ENCODE peak calls at places on chromosome 1, in nine cellular contexts. T, L, U, W, H, C, E, P and Z are unnamed samples.

GRCh38 chr1:3608154-3608553 is 3.2 kb downstream of the MEGF6 start:
- DNase-seq in T (no peak), L (no peak), U (no peak), W (no peak), H (no peak), C (no peak), E (no peak), P (no peak), Z (no peak)

GRCh38 chr1:65297686-65298085 is 11.7 kb upstream of the DNAJC6 start:
- DNase-seq in T (no peak), L (no peak), U (no peak), W (no peak), H (no peak), C (no peak), E (no peak), P (no peak), Z (no peak)

GRCh38 chr1:202622388-202622787 is 87.9 kb downstream of the SYT2 start:
- DNase-seq in T (no peak), L (no peak), U (no peak), W (no peak), H (no peak), C (no peak), E (no peak), P (no peak), Z (no peak)

GRCh38 chr1:75696000-75696399 is 28.5 kb upstream of the ACADM start:
- DNase-seq in T (no peak), L (no peak), U (no peak), W (no peak), H (no peak), C (no peak), E (no peak), P (no peak), Z (no peak)

GRCh38 chr1:119268879-119269278 is 99.7 kb upstream of the HAO2 start:
- DNase-seq in T (no peak), L (no peak), U (no peak), W (no peak), H (no peak), C (no peak), E (no peak), P (no peak), Z (no peak)

GRCh38 chr1:218374972-218375371 is 29.8 kb downstream of the TGFB2 start:
- DNase-seq in T (no peak), L (no peak), U (no peak), W (no peak), H (no peak), C (no peak), E (peak; percentile 39), P (no peak), Z (no peak)

GRCh38 chr1:225915538-225915991 is 8.5 kb downstream of the PYCR2 start:
- DNase-seq in T (peak; percentile 86), L (peak; percentile 84), U (no peak), W (no peak), H (no peak), C (no peak), E (no peak), P (no peak), Z (no peak)

GRCh38 chr1:246677842-246678241 is 46.4 kb upstream of the SCCPDH start:
- DNase-seq in T (no peak), L (no peak), U (no peak), W (no peak), H (no peak), C (no peak), E (no peak), P (no peak), Z (no peak)

GRCh38 chr1:216183427-216183826 is 239.8 kb downstream of the USH2A start:
- DNase-seq in T (peak; percentile 82), L (peak; percentile 99), U (no peak), W (no peak), H (no peak), C (no peak), E (no peak), P (no peak), Z (no peak)

GRCh38 chr1:244778356-244778755 is 57.1 kb upstream of the COX20 start:
- DNase-seq in T (no peak), L (no peak), U (no peak), W (no peak), H (no peak), C (no peak), E (peak; percentile 75), P (no peak), Z (no peak)

GRCh38 chr1:221723918-221724263 is 18.0 kb downstream of the DUSP10 start:
- DNase-seq in T (no peak), L (no peak), U (no peak), W (no peak), H (no peak), C (no peak), E (no peak), P (no peak), Z (no peak)

GRCh38 chr1:229114781-229115417 is 156.0 kb upstream of the RAB4A start:
- DNase-seq in T (no peak), L (peak; percentile 73), U (no peak), W (no peak), H (no peak), C (no peak), E (peak; percentile 78), P (no peak), Z (no peak)

GRCh38 chr1:155591770-155592169 is 18.2 kb upstream of the MSTO1 start:
- DNase-seq in T (peak; percentile 72), L (peak; percentile 93), U (no peak), W (no peak), H (peak; percentile 41), C (no peak), E (peak; percentile 68), P (no peak), Z (no peak)

GRCh38 chr1:109370712-109371270 is 26.9 kb downstream of the SORT1 start:
- DNase-seq in T (no peak), L (no peak), U (no peak), W (no peak), H (no peak), C (no peak), E (peak; percentile 97), P (no peak), Z (no peak)

GRCh38 chr1:39110882-39111281 is 84.7 kb downstream of the NDUFS5 start:
- DNase-seq in T (no peak), L (no peak), U (no peak), W (no peak), H (no peak), C (no peak), E (peak; percentile 75), P (no peak), Z (no peak)

GRCh38 chr1:177526201-177526600 is 355.4 kb downstream of the BRINP2 start:
- DNase-seq in T (no peak), L (no peak), U (no peak), W (no peak), H (no peak), C (no peak), E (no peak), P (no peak), Z (no peak)

GRCh38 chr1:234734864-234735263 is 124.9 kb upstream of the IRF2BP2 start:
- DNase-seq in T (no peak), L (no peak), U (peak; percentile 59), W (no peak), H (no peak), C (no peak), E (no peak), P (no peak), Z (no peak)

GRCh38 chr1:209191242-209191626 is 392.3 kb upstream of the CAMK1G start:
- DNase-seq in T (no peak), L (no peak), U (no peak), W (no peak), H (no peak), C (no peak), E (no peak), P (no peak), Z (no peak)

GRCh38 chr1:169634145-169634544 is 4.2 kb upstream of the SELP start:
- DNase-seq in T (no peak), L (no peak), U (no peak), W (no peak), H (no peak), C (no peak), E (no peak), P (no peak), Z (no peak)

GRCh38 chr1:59393211-59394180 is 96.6 kb downstream of the FGGY start:
- DNase-seq in T (peak; percentile 90), L (peak; percentile 96), U (peak; percentile 89), W (no peak), H (no peak), C (no peak), E (peak; percentile 92), P (no peak), Z (no peak)

GRCh38 chr1:62493656-62494055 is 56.8 kb downstream of the USP1 start:
- DNase-seq in T (no peak), L (no peak), U (no peak), W (no peak), H (no peak), C (no peak), E (no peak), P (no peak), Z (no peak)

GRCh38 chr1:195981448-195982139 is 626.6 kb downstream of the KCNT2 start:
- DNase-seq in T (no peak), L (no peak), U (no peak), W (no peak), H (no peak), C (no peak), E (peak; percentile 51), P (no peak), Z (no peak)

GRCh38 chr1:224498574-224499170 is 64.1 kb upstream of the WDR26 start:
- DNase-seq in T (no peak), L (peak; percentile 59), U (no peak), W (no peak), H (no peak), C (no peak), E (peak; percentile 93), P (no peak), Z (no peak)

GRCh38 chr1:16013220-16013907 is 4.5 kb downstream of the HSPB7 start:
- DNase-seq in T (peak; percentile 70), L (no peak), U (peak; percentile 91), W (peak; percentile 66), H (no peak), C (peak; percentile 35), E (peak; percentile 74), P (peak; percentile 55), Z (no peak)

GRCh38 chr1:182845379-182845778 is 6.2 kb downstream of the DHX9 start:
- DNase-seq in T (no peak), L (no peak), U (no peak), W (no peak), H (no peak), C (no peak), E (no peak), P (no peak), Z (no peak)

GRCh38 chr1:202553560-202554038 is 156.7 kb downstream of the SYT2 start:
- DNase-seq in T (no peak), L (no peak), U (no peak), W (no peak), H (no peak), C (no peak), E (peak; percentile 91), P (peak; percentile 26), Z (no peak)

GRCh38 chr1:58608945-58609344 is 31.9 kb upstream of the TACSTD2 start:
- DNase-seq in T (no peak), L (no peak), U (no peak), W (no peak), H (no peak), C (no peak), E (peak; percentile 31), P (no peak), Z (no peak)

GRCh38 chr1:204730826-204731459 is 45.4 kb upstream of the LRRN2 start:
- DNase-seq in T (peak; percentile 98), L (peak; percentile 60), U (no peak), W (no peak), H (no peak), C (no peak), E (no peak), P (no peak), Z (no peak)

GRCh38 chr1:119911775-119912174 is 15.5 kb upstream of the ADAM30 start:
- DNase-seq in T (no peak), L (no peak), U (no peak), W (no peak), H (no peak), C (no peak), E (no peak), P (no peak), Z (no peak)

GRCh38 chr1:11851171-11851570 is 3.6 kb upstream of the NPPA start:
- DNase-seq in T (no peak), L (no peak), U (no peak), W (no peak), H (no peak), C (no peak), E (no peak), P (no peak), Z (peak; percentile 62)

GRCh38 chr1:202703191-202703590 is 7.1 kb downstream of the SYT2 start:
- DNase-seq in T (no peak), L (no peak), U (no peak), W (no peak), H (no peak), C (no peak), E (no peak), P (no peak), Z (no peak)